ENCODE peak calls at places on chromosomes 16 and 17, in five cellular contexts. One of them, this sample, is unnamed.

GRCh38 chr16:2226245-2226793 is 2.9 kb downstream of the E4F1 start:
- DNase-seq in Peyer's patch: no peak
- DNase-seq in cardiac muscle cell: no peak
- DNase-seq in PC-3: peak; percentile 53
- DNase-seq in uterus: no peak
- DNase-seq in this sample: no peak

GRCh38 chr17:69949931-69950330 is 125.1 kb upstream of the KCNJ16 start:
- DNase-seq in Peyer's patch: no peak
- DNase-seq in PC-3: no peak
- DNase-seq in uterus: no peak
- DNase-seq in cardiac muscle cell: no peak
- DNase-seq in this sample: no peak

GRCh38 chr17:39679521-39680192 is 8.2 kb downstream of the PGAP3 start:
- DNase-seq in cardiac muscle cell: no peak
- DNase-seq in PC-3: no peak
- DNase-seq in uterus: no peak
- DNase-seq in Peyer's patch: peak; percentile 64
- DNase-seq in this sample: no peak

GRCh38 chr16:68605746-68606145 is 39.4 kb upstream of the CDH3 start:
- DNase-seq in cardiac muscle cell: no peak
- DNase-seq in uterus: no peak
- DNase-seq in Peyer's patch: no peak
- DNase-seq in PC-3: peak; percentile 14
- DNase-seq in this sample: no peak

GRCh38 chr16:31718998-31719397 is 154.6 kb upstream of the ZNF267 start:
- DNase-seq in Peyer's patch: no peak
- DNase-seq in cardiac muscle cell: peak; percentile 29
- DNase-seq in uterus: no peak
- DNase-seq in PC-3: no peak
- DNase-seq in this sample: no peak

GRCh38 chr16:78317871-78318270 is 218.4 kb downstream of the WWOX start:
- DNase-seq in uterus: no peak
- DNase-seq in cardiac muscle cell: no peak
- DNase-seq in Peyer's patch: no peak
- DNase-seq in PC-3: no peak
- DNase-seq in this sample: no peak

GRCh38 chr17:64448665-64449512 is at the start of gene MILR1:
- DNase-seq in uterus: peak; percentile 52
- DNase-seq in cardiac muscle cell: peak; percentile 97
- DNase-seq in Peyer's patch: peak; percentile 38
- DNase-seq in PC-3: peak; percentile 90
- DNase-seq in this sample: peak; percentile 71

GRCh38 chr16:62967606-62968005 is 931.4 kb upstream of the CDH8 start:
- DNase-seq in PC-3: no peak
- DNase-seq in Peyer's patch: no peak
- DNase-seq in cardiac muscle cell: no peak
- DNase-seq in uterus: no peak
- DNase-seq in this sample: no peak

GRCh38 chr17:77437017-77437416 is 296.2 kb downstream of the SEC14L1 start:
- DNase-seq in uterus: no peak
- DNase-seq in cardiac muscle cell: peak; percentile 93
- DNase-seq in PC-3: peak; percentile 35
- DNase-seq in Peyer's patch: peak; percentile 24
- DNase-seq in this sample: peak; percentile 82

GRCh38 chr17:33992113-33992512 is 263.0 kb upstream of the CCL2 start:
- DNase-seq in uterus: no peak
- DNase-seq in PC-3: no peak
- DNase-seq in cardiac muscle cell: no peak
- DNase-seq in Peyer's patch: no peak
- DNase-seq in this sample: no peak

GRCh38 chr17:992933-993332 is 4.0 kb upstream of the TIMM22 start:
- DNase-seq in uterus: no peak
- DNase-seq in Peyer's patch: no peak
- DNase-seq in PC-3: no peak
- DNase-seq in cardiac muscle cell: no peak
- DNase-seq in this sample: no peak

GRCh38 chr16:54265558-54266213 is 20.9 kb downstream of the IRX3 start:
- DNase-seq in PC-3: no peak
- DNase-seq in uterus: no peak
- DNase-seq in cardiac muscle cell: peak; percentile 23
- DNase-seq in Peyer's patch: no peak
- DNase-seq in this sample: no peak

GRCh38 chr16:67283039-67283825 is 3.9 kb downstream of the PLEKHG4 start:
- DNase-seq in Peyer's patch: no peak
- DNase-seq in PC-3: peak; percentile 10
- DNase-seq in cardiac muscle cell: peak; percentile 38
- DNase-seq in uterus: no peak
- DNase-seq in this sample: no peak

GRCh38 chr17:3691539-3692166 is 4.3 kb downstream of the P2RX5 start:
- DNase-seq in cardiac muscle cell: no peak
- DNase-seq in Peyer's patch: no peak
- DNase-seq in uterus: no peak
- DNase-seq in PC-3: no peak
- DNase-seq in this sample: no peak

GRCh38 chr17:4074831-4075495 is 67.9 kb downstream of the ZZEF1 start:
- DNase-seq in Peyer's patch: no peak
- DNase-seq in cardiac muscle cell: peak; percentile 68
- DNase-seq in uterus: no peak
- DNase-seq in PC-3: peak; percentile 51
- DNase-seq in this sample: no peak

GRCh38 chr17:76281573-76282371 is 16.6 kb downstream of the UBALD2 start:
- DNase-seq in Peyer's patch: no peak
- DNase-seq in cardiac muscle cell: no peak
- DNase-seq in uterus: no peak
- DNase-seq in PC-3: no peak
- DNase-seq in this sample: no peak

GRCh38 chr17:61118871-61119270 is 280.8 kb upstream of the TBX2 start:
- DNase-seq in cardiac muscle cell: no peak
- DNase-seq in Peyer's patch: no peak
- DNase-seq in PC-3: no peak
- DNase-seq in uterus: no peak
- DNase-seq in this sample: no peak

GRCh38 chr17:9837551-9838471 is 12.1 kb downstream of the GLP2R start:
- DNase-seq in Peyer's patch: no peak
- DNase-seq in uterus: peak; percentile 81
- DNase-seq in cardiac muscle cell: peak; percentile 97
- DNase-seq in PC-3: peak; percentile 90
- DNase-seq in this sample: peak; percentile 87

GRCh38 chr17:17119533-17119932 is 77.3 kb downstream of the MPRIP start:
- DNase-seq in Peyer's patch: peak; percentile 54
- DNase-seq in PC-3: peak; percentile 66
- DNase-seq in uterus: no peak
- DNase-seq in cardiac muscle cell: peak; percentile 29
- DNase-seq in this sample: no peak

GRCh38 chr16:72932050-72932449 is 115.9 kb downstream of the ZFHX3 start:
- DNase-seq in Peyer's patch: no peak
- DNase-seq in cardiac muscle cell: peak; percentile 27
- DNase-seq in uterus: no peak
- DNase-seq in PC-3: no peak
- DNase-seq in this sample: peak; percentile 26

GRCh38 chr16:10981697-10982216 is 37.4 kb downstream of the CLEC16A start:
- DNase-seq in cardiac muscle cell: no peak
- DNase-seq in uterus: no peak
- DNase-seq in Peyer's patch: peak; percentile 43
- DNase-seq in PC-3: peak; percentile 33
- DNase-seq in this sample: no peak

GRCh38 chr16:27651299-27651698 is 101.4 kb downstream of the KATNIP start:
- DNase-seq in PC-3: no peak
- DNase-seq in Peyer's patch: no peak
- DNase-seq in cardiac muscle cell: no peak
- DNase-seq in uterus: no peak
- DNase-seq in this sample: no peak

GRCh38 chr17:40035162-40035559 is 19.0 kb downstream of the MED24 start:
- DNase-seq in cardiac muscle cell: peak; percentile 67
- DNase-seq in PC-3: no peak
- DNase-seq in Peyer's patch: no peak
- DNase-seq in uterus: no peak
- DNase-seq in this sample: no peak

GRCh38 chr16:82509636-82510035 is 117.1 kb upstream of the CDH13 start:
- DNase-seq in cardiac muscle cell: no peak
- DNase-seq in uterus: no peak
- DNase-seq in Peyer's patch: no peak
- DNase-seq in PC-3: no peak
- DNase-seq in this sample: no peak

GRCh38 chr17:29623283-29623647 is 553 bp upstream of the CORO6 start:
- DNase-seq in Peyer's patch: no peak
- DNase-seq in uterus: no peak
- DNase-seq in cardiac muscle cell: no peak
- DNase-seq in PC-3: no peak
- DNase-seq in this sample: no peak

GRCh38 chr17:38585056-38585804 is 20.5 kb downstream of the SRCIN1 start:
- DNase-seq in cardiac muscle cell: no peak
- DNase-seq in Peyer's patch: no peak
- DNase-seq in uterus: no peak
- DNase-seq in PC-3: peak; percentile 22
- DNase-seq in this sample: no peak

DNA sequence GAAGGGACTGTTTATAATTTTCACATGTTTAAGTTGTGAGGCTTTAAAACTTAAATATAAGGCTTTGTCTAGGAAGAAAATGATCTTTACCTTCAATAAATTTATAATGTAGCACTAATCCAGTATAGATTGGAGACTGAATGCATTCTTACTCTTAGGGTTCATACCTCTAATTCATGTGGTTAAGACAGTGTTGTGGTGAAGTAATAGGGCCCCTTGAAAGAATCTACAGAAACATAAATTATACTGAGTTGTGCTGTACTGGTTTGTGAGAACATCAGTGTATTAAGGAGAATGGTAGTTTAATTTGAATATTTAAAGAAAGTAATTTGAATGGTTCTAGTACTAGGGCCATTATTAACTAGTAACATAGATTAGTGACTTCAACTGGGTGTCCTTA is 13.7 kb downstream of the HAPSTR1 start:
- DNase-seq in Peyer's patch: no peak
- DNase-seq in PC-3: no peak
- DNase-seq in cardiac muscle cell: no peak
- DNase-seq in uterus: no peak
- DNase-seq in this sample: no peak
- H3K4me3 ChIP-seq in Peyer's patch: no peak overlapping the region
- H3K4me3 ChIP-seq in PC-3: no peak overlapping the region
- H3K4me3 ChIP-seq in cardiac muscle cell: no peak overlapping the region
- H3K4me3 ChIP-seq in uterus: no peak overlapping the region
- H3K4me3 ChIP-seq in this sample: no peak overlapping the region

GRCh38 chr17:73956595-73957465 is 246.6 kb upstream of the RPL38 start:
- DNase-seq in Peyer's patch: peak; percentile 42
- DNase-seq in uterus: no peak
- DNase-seq in cardiac muscle cell: peak; percentile 50
- DNase-seq in PC-3: peak; percentile 66
- DNase-seq in this sample: no peak

GRCh38 chr17:73957564-73957963 is 245.9 kb upstream of the RPL38 start:
- DNase-seq in Peyer's patch: no peak
- DNase-seq in PC-3: no peak
- DNase-seq in uterus: no peak
- DNase-seq in cardiac muscle cell: no peak
- DNase-seq in this sample: no peak

GRCh38 chr17:73960469-73960868 is 243.0 kb upstream of the RPL38 start:
- DNase-seq in cardiac muscle cell: no peak
- DNase-seq in Peyer's patch: no peak
- DNase-seq in PC-3: no peak
- DNase-seq in uterus: no peak
- DNase-seq in this sample: no peak

GRCh38 chr17:73956169-73956568 is 247.3 kb upstream of the RPL38 start:
- DNase-seq in uterus: no peak
- DNase-seq in cardiac muscle cell: no peak
- DNase-seq in Peyer's patch: no peak
- DNase-seq in PC-3: peak; percentile 21
- DNase-seq in this sample: no peak

DNA sequence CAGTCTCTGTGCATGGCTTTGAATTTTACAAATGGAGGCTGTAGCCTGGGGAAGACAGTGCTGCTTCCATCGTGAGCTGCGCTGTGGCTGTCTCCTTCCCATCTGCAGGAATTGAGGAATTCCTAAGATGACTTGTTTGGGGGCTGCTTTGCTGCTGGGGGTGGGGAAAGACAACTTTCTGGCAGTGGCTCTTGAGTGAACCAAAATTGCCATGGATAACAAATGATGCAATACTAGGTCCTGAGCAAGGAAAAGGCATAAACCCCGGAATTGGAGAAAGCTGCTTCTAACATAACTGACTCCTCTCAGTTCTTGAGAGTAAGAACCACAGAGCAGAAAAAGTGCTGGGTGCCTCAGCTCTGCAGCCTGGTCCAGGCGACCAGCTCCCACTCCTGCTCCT is 245.0 kb upstream of the RPL38 start:
- DNase-seq in PC-3: no peak
- DNase-seq in Peyer's patch: no peak
- DNase-seq in cardiac muscle cell: no peak
- DNase-seq in uterus: no peak
- DNase-seq in this sample: no peak
- H3K9me3 ChIP-seq in PC-3: no peaks in the 10 kb centered on the region
- H3K9me3 ChIP-seq in Peyer's patch: no peaks in the 10 kb centered on the region
- H3K9me3 ChIP-seq in cardiac muscle cell: no peaks in the 10 kb centered on the region
- H3K9me3 ChIP-seq in uterus: no peaks in the 10 kb centered on the region
- H3K9me3 ChIP-seq in this sample: no peaks in the 10 kb centered on the region

DNA sequence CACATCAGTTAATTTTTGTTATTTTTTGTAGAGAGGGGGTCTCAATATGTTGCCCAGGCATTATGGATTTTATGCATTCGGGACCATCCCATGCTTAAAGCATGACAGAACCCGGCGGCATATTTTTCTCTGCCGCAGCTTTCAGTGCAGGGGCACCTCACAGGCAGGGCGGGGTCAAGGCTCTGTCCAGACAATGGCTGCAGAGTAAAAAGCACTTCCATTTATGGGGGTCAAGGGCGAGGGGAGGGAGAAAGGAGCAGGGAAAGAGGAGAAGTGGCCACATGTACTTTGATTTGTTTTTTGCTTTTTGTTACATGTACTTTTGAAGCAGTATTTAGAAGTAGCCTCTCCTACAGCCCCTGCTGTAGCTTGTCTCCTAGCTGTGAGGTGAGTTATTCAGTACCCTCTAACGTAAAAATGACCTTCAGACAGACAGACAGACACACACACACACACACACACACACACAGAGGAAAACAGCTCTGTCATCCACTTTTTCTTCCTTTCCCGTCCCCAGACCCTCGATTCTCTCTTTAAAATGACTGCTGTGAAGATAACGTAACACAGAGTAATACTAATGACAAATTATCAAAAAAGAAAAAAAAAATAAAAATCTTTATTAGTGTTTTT is 875 bp upstream of the SCPEP1 start:
- DNase-seq in uterus: no peak
- DNase-seq in PC-3: no peak
- DNase-seq in cardiac muscle cell: peak; percentile 16
- DNase-seq in Peyer's patch: no peak
- DNase-seq in this sample: no peak
- H3K4me3 ChIP-seq in uterus: peak overlapping the region; percentile 59
- H3K4me3 ChIP-seq in PC-3: peak overlapping the region; percentile 85
- H3K4me3 ChIP-seq in cardiac muscle cell: peak overlapping the region; percentile 38
- H3K4me3 ChIP-seq in Peyer's patch: peak overlapping the region; percentile 78
- H3K4me3 ChIP-seq in this sample: peak overlapping the region; percentile 57

DNA sequence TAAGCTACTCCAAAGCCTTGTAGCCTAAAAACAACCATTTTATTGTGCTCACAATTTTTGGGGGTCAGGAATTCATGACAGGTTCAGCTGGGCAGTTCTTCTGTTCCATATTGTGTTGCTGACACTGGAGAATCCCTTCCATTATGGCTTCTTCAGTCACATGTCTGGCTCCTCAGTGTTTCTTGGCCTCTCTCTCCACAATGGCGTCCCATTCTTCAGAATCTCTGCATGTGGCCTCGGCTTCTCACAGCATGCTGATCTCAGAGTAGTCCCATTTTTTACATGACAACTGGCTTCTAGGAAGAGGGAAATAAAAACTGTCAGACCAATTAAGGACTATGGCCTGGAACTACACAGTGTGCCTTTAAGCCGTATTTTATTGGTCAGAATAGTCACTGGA is 49.6 kb downstream of the NF1 start:
- DNase-seq in uterus: no peak
- DNase-seq in cardiac muscle cell: no peak
- DNase-seq in PC-3: no peak
- DNase-seq in Peyer's patch: no peak
- DNase-seq in this sample: no peak
- H3K9me3 ChIP-seq in uterus: no peaks in the 10 kb centered on the region
- H3K9me3 ChIP-seq in cardiac muscle cell: no peaks in the 10 kb centered on the region
- H3K9me3 ChIP-seq in PC-3: no peaks in the 10 kb centered on the region
- H3K9me3 ChIP-seq in Peyer's patch: no peaks in the 10 kb centered on the region
- H3K9me3 ChIP-seq in this sample: no peaks in the 10 kb centered on the region

This sample was measured in sigmoid colon.